ENCODE peak calls at places on chromosomes 13 and 19, in nine cellular contexts. K is H1, P is NB4, Y is HCT116, F is K562, O is A549, B is GM12878, J is HepG2, Z is SK-N-SH. D is an unnamed sample.

GRCh38 chr13:49098771-49099512 is 121.2 kb upstream of the MLNR start:
- DNase-seq in K (no peak), P (peak), Y (peak), F (no peak), O (peak), B (no peak), J (no peak), Z (peak), D (peak)

GRCh38 chr13:82356667-82357066 is 1525.6 kb downstream of the SLITRK1 start:
- DNase-seq in K (no peak), P (peak), Y (no peak), F (no peak), O (peak), B (no peak), J (no peak), Z (no peak), D (no peak)

GRCh38 chr13:19665427-19665859 is 32.0 kb downstream of the MPHOSPH8 start:
- DNase-seq in K (no peak), P (no peak), Y (no peak), F (no peak), O (no peak), B (no peak), J (no peak), Z (peak), D (no peak)

GRCh38 chr19:54287456-54287855 is 6.5 kb upstream of the LILRB2 start:
- DNase-seq in K (no peak), P (no peak), Y (no peak), F (no peak), O (no peak), B (no peak), J (no peak), Z (no peak), D (no peak)

GRCh38 chr19:38434549-38435051 is 1.1 kb downstream of the RYR1 start:
- DNase-seq in K (peak), P (no peak), Y (no peak), F (peak), O (no peak), B (no peak), J (no peak), Z (no peak), D (no peak)

GRCh38 chr13:28548468-28548867 is 53.5 kb upstream of the FLT1 start:
- DNase-seq in K (no peak), P (no peak), Y (no peak), F (no peak), O (no peak), B (no peak), J (no peak), Z (no peak), D (no peak)

GRCh38 chr19:15195381-15195964 is 5.3 kb downstream of the NOTCH3 start:
- DNase-seq in K (peak), P (peak), Y (no peak), F (peak), O (no peak), B (no peak), J (no peak), Z (peak), D (no peak)

GRCh38 chr19:40561947-40562346 is 14.7 kb upstream of the SHKBP1 start:
- DNase-seq in K (no peak), P (peak), Y (no peak), F (no peak), O (no peak), B (no peak), J (no peak), Z (no peak), D (no peak)

GRCh38 chr19:52231154-52231565 is 38.2 kb upstream of the ZNF766 start:
- DNase-seq in K (no peak), P (no peak), Y (no peak), F (no peak), O (no peak), B (no peak), J (no peak), Z (no peak), D (no peak)

GRCh38 chr19:52635786-52636570 is 2.2 kb downstream of the ZNF83 start:
- DNase-seq in K (no peak), P (no peak), Y (no peak), F (no peak), O (no peak), B (no peak), J (no peak), Z (no peak), D (no peak)

GRCh38 chr13:96779691-96780090 is 214.6 kb downstream of the OXGR1 start:
- DNase-seq in K (no peak), P (no peak), Y (no peak), F (no peak), O (no peak), B (no peak), J (no peak), Z (no peak), D (no peak)

GRCh38 chr19:31502536-31503170 is 153.4 kb upstream of the TSHZ3 start:
- DNase-seq in K (peak), P (no peak), Y (no peak), F (no peak), O (no peak), B (no peak), J (no peak), Z (no peak), D (no peak)

GRCh38 chr13:35984287-35984686 is 146.9 kb downstream of the DCLK1 start:
- DNase-seq in K (no peak), P (no peak), Y (no peak), F (no peak), O (no peak), B (no peak), J (no peak), Z (no peak), D (no peak)

GRCh38 chr13:91313581-91313980 is 33.9 kb upstream of the MIR17HG start:
- DNase-seq in K (no peak), P (no peak), Y (no peak), F (no peak), O (no peak), B (no peak), J (no peak), Z (no peak), D (no peak)

GRCh38 chr13:23990443-23990842 is 93.1 kb upstream of the C1QTNF9B start:
- DNase-seq in K (no peak), P (no peak), Y (no peak), F (no peak), O (no peak), B (no peak), J (no peak), Z (no peak), D (no peak)

GRCh38 chr19:20964798-20965197 is 41.7 kb downstream of the ZNF85 start:
- DNase-seq in K (peak), P (no peak), Y (no peak), F (no peak), O (no peak), B (no peak), J (peak), Z (no peak), D (no peak)

GRCh38 chr13:76903544-76904162 is 17.4 kb upstream of the KCTD12 start:
- DNase-seq in K (peak), P (peak), Y (peak), F (peak), O (peak), B (peak), J (peak), Z (peak), D (peak)

GRCh38 chr13:32001392-32001768 is 30.2 kb upstream of the FRY start:
- DNase-seq in K (no peak), P (peak), Y (peak), F (peak), O (peak), B (no peak), J (peak), Z (peak), D (peak)

GRCh38 chr19:43464089-43464775 is 1.2 kb downstream of the LYPD3 start:
- DNase-seq in K (peak), P (no peak), Y (no peak), F (peak), O (no peak), B (no peak), J (no peak), Z (peak), D (no peak)

GRCh38 chr19:34141036-34141435 is 31.3 kb upstream of the LSM14A start:
- DNase-seq in K (no peak), P (no peak), Y (no peak), F (no peak), O (no peak), B (no peak), J (no peak), Z (no peak), D (no peak)

GRCh38 chr19:756232-756631 is 5.3 kb downstream of the MISP start:
- DNase-seq in K (no peak), P (peak), Y (peak), F (peak), O (peak), B (no peak), J (peak), Z (peak), D (peak)

GRCh38 chr19:49497047-49497789 is 984 bp downstream of the RPS11 start:
- DNase-seq in K (no peak), P (peak), Y (no peak), F (peak), O (peak), B (no peak), J (no peak), Z (peak), D (peak)

GRCh38 chr13:77545626-77546412 is 10.3 kb downstream of the SCEL start:
- DNase-seq in K (no peak), P (no peak), Y (no peak), F (no peak), O (no peak), B (no peak), J (no peak), Z (no peak), D (no peak)

GRCh38 chr13:43934273-43934672 is 54.6 kb downstream of the LACC1 start:
- DNase-seq in K (no peak), P (no peak), Y (no peak), F (no peak), O (peak), B (no peak), J (no peak), Z (no peak), D (no peak)

GRCh38 chr13:24149306-24150032 is 11.1 kb upstream of the SPATA13 start:
- DNase-seq in K (no peak), P (no peak), Y (no peak), F (no peak), O (no peak), B (no peak), J (no peak), Z (no peak), D (no peak)

GRCh38 chr13:75101348-75101747 is 380.6 kb downstream of the TBC1D4 start:
- DNase-seq in K (no peak), P (no peak), Y (no peak), F (no peak), O (no peak), B (no peak), J (no peak), Z (no peak), D (no peak)

GRCh38 chr13:111925146-111925875 is 141.6 kb upstream of the SOX1 start:
- DNase-seq in K (no peak), P (no peak), Y (no peak), F (no peak), O (no peak), B (no peak), J (no peak), Z (no peak), D (no peak)

GRCh38 chr19:48975947-48976847 is 11.1 kb downstream of the FTL start:
- DNase-seq in K (peak), P (peak), Y (no peak), F (peak), O (no peak), B (no peak), J (no peak), Z (peak), D (peak)

GRCh38 chr19:15374796-15375440 is 4.7 kb downstream of the AKAP8 start:
- DNase-seq in K (no peak), P (no peak), Y (no peak), F (no peak), O (no peak), B (no peak), J (no peak), Z (peak), D (peak)

GRCh38 chr13:97627566-97627965 is 193.6 kb downstream of the RAP2A start:
- DNase-seq in K (no peak), P (no peak), Y (no peak), F (peak), O (peak), B (no peak), J (peak), Z (no peak), D (no peak)

GRCh38 chr19:49833594-49833993 is 15.5 kb downstream of the MED25 start:
- DNase-seq in K (no peak), P (no peak), Y (no peak), F (no peak), O (no peak), B (no peak), J (no peak), Z (no peak), D (no peak)

GRCh38 chr13:110853235-110853721 is 61.6 kb downstream of the ANKRD10 start:
- DNase-seq in K (peak), P (no peak), Y (no peak), F (no peak), O (no peak), B (no peak), J (no peak), Z (no peak), D (no peak)

GRCh38 chr19:10510301-10510802 is 6.9 kb downstream of the S1PR5 start:
- DNase-seq in K (peak), P (peak), Y (no peak), F (peak), O (no peak), B (no peak), J (peak), Z (peak), D (no peak)

GRCh38 chr13:50679321-50679720 is 164.2 kb downstream of the DLEU7 start:
- DNase-seq in K (no peak), P (no peak), Y (no peak), F (no peak), O (no peak), B (no peak), J (no peak), Z (no peak), D (peak)
- TF ChIP-seq MAX in K (no peak), P (no peak), Y (no peak), F (no peak), O (no peak), B (no peak), J (no peak), Z (no peak), D (no peak)

DNA sequence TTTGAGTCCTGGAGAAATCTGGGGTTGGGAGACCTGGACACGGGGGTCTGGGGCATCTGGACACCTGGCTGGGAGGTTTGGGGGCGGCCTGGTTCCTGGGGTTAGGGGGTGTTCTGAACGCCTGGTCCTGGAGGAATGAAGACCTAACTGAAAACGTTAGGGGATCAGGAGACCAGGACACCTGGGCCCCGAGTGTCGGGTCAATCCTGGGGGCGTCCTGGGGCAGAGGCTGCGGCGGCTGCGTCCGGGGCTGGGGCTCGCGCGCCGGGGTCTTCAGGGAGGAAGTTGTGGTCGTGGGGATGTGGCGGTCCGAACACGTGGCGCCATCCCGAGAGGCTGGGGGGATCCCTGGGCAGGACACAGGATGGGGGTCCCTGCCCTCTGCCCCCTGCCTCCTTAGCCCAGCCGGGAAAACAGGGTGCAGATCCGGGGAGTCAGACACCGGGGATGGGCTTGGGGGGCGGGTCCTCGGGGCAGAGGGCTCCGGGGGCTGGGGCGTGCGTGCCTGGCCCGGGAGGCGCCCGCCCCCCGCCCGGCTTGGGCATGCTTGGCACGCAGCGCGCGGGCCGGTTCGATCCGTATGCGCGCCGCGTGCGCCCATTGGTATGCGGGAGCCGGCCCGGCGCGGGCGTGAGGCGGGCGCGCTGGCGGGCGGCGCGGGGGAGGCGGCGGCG is 632 bp downstream of the NPAS1 start:
- DNase-seq in K (no peak), P (peak), Y (no peak), F (peak), O (no peak), B (no peak), J (no peak), Z (peak), D (no peak)
- H3K4me3 ChIP-seq in K (peak), P (peak), Y (peak), F (peak), O (peak), B (no peak), J (peak), Z (peak), D (no peak)

GRCh38 chr13:27128825-27129627 is 42.6 kb downstream of the USP12 start:
- DNase-seq in K (no peak), P (no peak), Y (no peak), F (no peak), O (no peak), B (no peak), J (no peak), Z (no peak), D (no peak)

GRCh38 chr13:27131906-27132305 is 39.7 kb downstream of the USP12 start:
- DNase-seq in K (no peak), P (no peak), Y (no peak), F (no peak), O (no peak), B (no peak), J (no peak), Z (no peak), D (peak)

GRCh38 chr13:27132538-27132937 is 39.1 kb downstream of the USP12 start:
- DNase-seq in K (no peak), P (no peak), Y (no peak), F (no peak), O (no peak), B (peak), J (no peak), Z (no peak), D (peak)

GRCh38 chr13:27130223-27131015 is 41.2 kb downstream of the USP12 start:
- DNase-seq in K (no peak), P (peak), Y (no peak), F (no peak), O (no peak), B (no peak), J (no peak), Z (no peak), D (no peak)

DNA sequence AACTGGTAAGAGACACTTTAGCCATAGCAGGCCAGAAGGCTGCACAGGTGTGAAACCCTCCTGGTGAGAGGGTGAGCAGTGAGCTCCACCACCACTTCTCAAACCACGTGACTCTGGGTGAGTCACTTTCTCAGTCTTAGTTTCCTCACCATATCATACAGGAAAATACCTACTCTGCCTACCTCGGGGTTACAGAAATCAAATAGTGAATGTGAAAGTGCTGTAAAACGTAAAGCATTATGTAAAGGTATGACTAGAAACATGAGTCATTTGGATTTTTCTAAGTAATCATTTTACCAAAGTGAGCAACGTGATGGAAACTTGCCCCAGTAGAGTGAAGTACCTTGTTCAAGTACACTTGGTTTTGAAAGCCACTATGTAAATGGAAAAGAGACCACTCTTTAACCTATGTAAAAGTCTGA is 40.4 kb downstream of the USP12 start:
- DNase-seq in K (no peak), P (peak), Y (peak), F (peak), O (peak), B (peak), J (no peak), Z (no peak), D (peak)
- TF ChIP-seq MAX in K (peak), P (no peak), Y (peak), F (no peak), O (peak), B (no peak), J (no peak), Z (no peak), D (no peak)

GRCh38 chr13:73001971-73002370 is 56.8 kb upstream of the KLF5 start:
- DNase-seq in K (no peak), P (no peak), Y (no peak), F (no peak), O (no peak), B (no peak), J (no peak), Z (no peak), D (no peak)
- H3K4me3 ChIP-seq in K (no peak), P (no peak), Y (no peak), F (no peak), O (no peak), B (no peak), J (no peak), Z (no peak), D (no peak)

GRCh38 chr13:53198699-53199098 is 170.1 kb downstream of the OLFM4 start:
- DNase-seq in K (no peak), P (no peak), Y (no peak), F (no peak), O (no peak), B (no peak), J (no peak), Z (no peak), D (no peak)

GRCh38 chr13:53200075-53200474 is 171.5 kb downstream of the OLFM4 start:
- DNase-seq in K (no peak), P (no peak), Y (no peak), F (no peak), O (no peak), B (no peak), J (no peak), Z (no peak), D (no peak)

GRCh38 chr13:53198017-53198416 is 169.4 kb downstream of the OLFM4 start:
- DNase-seq in K (no peak), P (no peak), Y (no peak), F (no peak), O (no peak), B (no peak), J (no peak), Z (peak), D (no peak)

GRCh38 chr13:53201454-53202225 is 173.0 kb downstream of the OLFM4 start:
- DNase-seq in K (peak), P (no peak), Y (no peak), F (no peak), O (no peak), B (no peak), J (no peak), Z (peak), D (no peak)

DNA sequence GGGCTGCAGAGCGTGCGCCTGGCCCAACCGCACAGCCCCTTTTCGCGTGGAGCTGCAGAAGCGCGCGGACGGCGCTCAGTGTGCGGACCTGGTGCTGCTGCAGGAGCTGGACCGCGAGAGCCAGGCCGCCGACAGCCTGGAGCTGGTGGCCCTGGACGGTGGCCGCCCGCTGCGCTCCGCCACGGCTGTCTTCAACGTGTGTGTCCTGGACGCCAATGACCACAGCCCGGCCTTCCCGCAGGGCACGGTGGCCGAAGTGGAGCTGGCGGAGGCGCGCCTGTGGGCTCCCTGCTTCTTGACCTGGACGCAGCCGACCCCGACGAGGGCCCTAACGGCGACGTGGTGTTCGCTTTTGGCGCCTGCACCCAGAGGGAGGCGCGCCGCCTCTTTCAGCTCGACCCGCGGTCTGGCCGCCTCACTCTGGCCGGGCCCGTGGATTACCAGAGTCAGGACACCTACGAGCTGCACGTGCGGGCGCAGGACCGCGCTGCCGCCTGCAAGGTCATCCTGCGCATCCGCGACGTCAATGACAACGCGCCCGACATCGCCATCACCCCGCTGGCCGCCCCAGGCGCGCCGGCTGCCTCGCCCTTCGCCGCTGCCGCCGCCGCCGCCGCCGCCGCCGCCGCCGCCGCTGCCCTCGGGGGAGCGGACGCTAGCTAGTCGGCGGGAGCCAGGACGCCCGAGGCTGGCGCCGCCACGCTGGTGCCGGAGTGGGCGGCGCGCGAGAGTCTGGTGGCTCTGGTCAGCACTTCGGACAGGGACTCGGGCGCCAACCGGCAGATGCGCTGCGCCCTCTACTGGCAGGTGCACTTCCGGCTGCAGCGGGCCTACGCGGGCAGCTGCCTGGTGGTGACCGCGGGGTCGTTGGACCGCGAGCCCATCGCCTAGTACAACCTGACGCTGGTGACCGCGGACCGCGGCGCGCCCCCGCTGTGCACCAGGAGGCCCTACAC is 172.2 kb downstream of the OLFM4 start:
- DNase-seq in K (peak), P (no peak), Y (no peak), F (no peak), O (no peak), B (no peak), J (no peak), Z (peak), D (no peak)
- TF ChIP-seq MAX in K (peak), P (no peak), Y (no peak), F (no peak), O (no peak), B (no peak), J (no peak), Z (no peak), D (no peak)

D was measured in endothelial cell of umbilical vein.